ENCODE peak calls at places on chromosomes 6 and 20, in five cellular contexts. One of them, this sample, is unnamed.
A peak's percentile ranks its signal among the peaks of the same experiment; 100 is the strongest.

GRCh38 chr6:3258720-3259490 is at the start of gene PSMG4:
- DNase-seq in MM.1S: peak; percentile 82
- DNase-seq in SJSA1: peak; percentile 81
- DNase-seq in lower lobe of right lung: peak; percentile 96
- DNase-seq in IMR-90: peak; percentile 82
- DNase-seq in this sample: peak; percentile 74

GRCh38 chr6:143901885-143902708 is 37.8 kb downstream of the ZC2HC1B start:
- DNase-seq in lower lobe of right lung: no peak
- DNase-seq in IMR-90: peak; percentile 49
- DNase-seq in MM.1S: peak; percentile 70
- DNase-seq in SJSA1: no peak
- DNase-seq in this sample: no peak

GRCh38 chr6:16956371-16956770 is 145.5 kb upstream of the STMND1 start:
- DNase-seq in MM.1S: no peak
- DNase-seq in SJSA1: peak; percentile 44
- DNase-seq in IMR-90: no peak
- DNase-seq in lower lobe of right lung: no peak
- DNase-seq in this sample: no peak

GRCh38 chr6:3398755-3399671 is 57.8 kb downstream of the SLC22A23 start:
- DNase-seq in SJSA1: no peak
- DNase-seq in MM.1S: no peak
- DNase-seq in lower lobe of right lung: no peak
- DNase-seq in IMR-90: no peak
- DNase-seq in this sample: no peak

GRCh38 chr6:42787018-42787611 is 5.3 kb downstream of the BICRAL start:
- DNase-seq in MM.1S: no peak
- DNase-seq in IMR-90: no peak
- DNase-seq in SJSA1: no peak
- DNase-seq in lower lobe of right lung: no peak
- DNase-seq in this sample: no peak

GRCh38 chr6:32107447-32107846 is 1.7 kb downstream of the TNXB start:
- DNase-seq in lower lobe of right lung: no peak
- DNase-seq in SJSA1: no peak
- DNase-seq in IMR-90: no peak
- DNase-seq in MM.1S: no peak
- DNase-seq in this sample: no peak

GRCh38 chr6:79170915-79171314 is 63.6 kb downstream of the HMGN3 start:
- DNase-seq in SJSA1: no peak
- DNase-seq in MM.1S: no peak
- DNase-seq in IMR-90: peak; percentile 1
- DNase-seq in lower lobe of right lung: no peak
- DNase-seq in this sample: peak; percentile 60

GRCh38 chr20:32474009-32474716 is 111.0 kb downstream of the NOL4L start:
- DNase-seq in IMR-90: no peak
- DNase-seq in MM.1S: no peak
- DNase-seq in SJSA1: no peak
- DNase-seq in lower lobe of right lung: no peak
- DNase-seq in this sample: no peak

GRCh38 chr20:48468571-48468970 is 359.2 kb downstream of the PREX1 start:
- DNase-seq in IMR-90: no peak
- DNase-seq in lower lobe of right lung: no peak
- DNase-seq in MM.1S: no peak
- DNase-seq in SJSA1: no peak
- DNase-seq in this sample: no peak

GRCh38 chr20:2578430-2579192 is 42.2 kb downstream of the TMC2 start:
- DNase-seq in lower lobe of right lung: no peak
- DNase-seq in IMR-90: no peak
- DNase-seq in MM.1S: no peak
- DNase-seq in SJSA1: no peak
- DNase-seq in this sample: no peak

GRCh38 chr20:11193241-11193640 is 519.4 kb upstream of the JAG1 start:
- DNase-seq in SJSA1: no peak
- DNase-seq in IMR-90: peak; percentile 15
- DNase-seq in MM.1S: no peak
- DNase-seq in lower lobe of right lung: no peak
- DNase-seq in this sample: peak; percentile 62

GRCh38 chr20:2385026-2385425 is 4.3 kb downstream of the TGM6 start:
- DNase-seq in IMR-90: no peak
- DNase-seq in SJSA1: no peak
- DNase-seq in MM.1S: no peak
- DNase-seq in lower lobe of right lung: no peak
- DNase-seq in this sample: peak; percentile 41

GRCh38 chr20:22775671-22776139 is 191.3 kb upstream of the FOXA2 start:
- DNase-seq in lower lobe of right lung: no peak
- DNase-seq in SJSA1: peak; percentile 67
- DNase-seq in MM.1S: no peak
- DNase-seq in IMR-90: peak; percentile 65
- DNase-seq in this sample: peak; percentile 95

GRCh38 chr6:110626442-110626841 is 150.0 kb upstream of the SLC22A16 start:
- DNase-seq in MM.1S: no peak
- DNase-seq in SJSA1: no peak
- DNase-seq in lower lobe of right lung: no peak
- DNase-seq in IMR-90: no peak
- DNase-seq in this sample: no peak

GRCh38 chr6:110625883-110626282 is 149.5 kb upstream of the SLC22A16 start:
- DNase-seq in lower lobe of right lung: no peak
- DNase-seq in MM.1S: no peak
- DNase-seq in IMR-90: peak; percentile 63
- DNase-seq in SJSA1: no peak
- DNase-seq in this sample: peak; percentile 32

GRCh38 chr6:110633731-110634130 is 157.3 kb upstream of the SLC22A16 start:
- DNase-seq in MM.1S: no peak
- DNase-seq in SJSA1: no peak
- DNase-seq in lower lobe of right lung: no peak
- DNase-seq in IMR-90: no peak
- DNase-seq in this sample: no peak

GRCh38 chr6:110628330-110628729 is 151.9 kb upstream of the SLC22A16 start:
- DNase-seq in SJSA1: no peak
- DNase-seq in lower lobe of right lung: no peak
- DNase-seq in IMR-90: peak; percentile 91
- DNase-seq in MM.1S: no peak
- DNase-seq in this sample: peak; percentile 17

DNA sequence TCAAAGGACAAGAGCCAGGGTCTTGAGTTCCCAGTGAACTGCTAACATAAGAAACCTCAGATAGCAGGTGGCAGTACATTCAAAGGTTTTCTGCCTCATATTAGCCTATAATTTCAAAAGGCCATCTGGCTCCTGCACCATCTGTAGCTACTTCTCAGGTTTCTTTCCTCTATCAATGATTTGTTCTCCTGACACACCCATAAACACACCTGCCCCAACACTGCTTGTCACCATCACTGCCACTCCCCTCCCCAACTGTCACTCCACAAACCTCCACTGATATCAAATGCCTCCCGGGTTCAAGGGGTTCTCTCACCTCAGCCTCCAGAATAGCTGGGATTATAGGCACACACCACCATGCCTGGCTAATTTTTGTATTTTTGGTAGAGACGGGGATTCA is 152.7 kb upstream of the SLC22A16 start:
- DNase-seq in IMR-90: no peak
- DNase-seq in SJSA1: no peak
- DNase-seq in MM.1S: no peak
- DNase-seq in lower lobe of right lung: no peak
- DNase-seq in this sample: no peak
- H3K27ac ChIP-seq in IMR-90: no peak overlapping the region
- H3K27ac ChIP-seq in SJSA1: no peak overlapping the region
- H3K27ac ChIP-seq in MM.1S: no peak overlapping the region
- H3K27ac ChIP-seq in lower lobe of right lung: no peak overlapping the region
- H3K27ac ChIP-seq in this sample: no peak overlapping the region

GRCh38 chr6:75502884-75503283 is 9.3 kb upstream of the FILIP1 start:
- DNase-seq in lower lobe of right lung: no peak
- DNase-seq in IMR-90: no peak
- DNase-seq in MM.1S: no peak
- DNase-seq in SJSA1: no peak
- DNase-seq in this sample: no peak

GRCh38 chr6:75498862-75499261 is 5.3 kb upstream of the FILIP1 start:
- DNase-seq in lower lobe of right lung: no peak
- DNase-seq in IMR-90: no peak
- DNase-seq in SJSA1: no peak
- DNase-seq in MM.1S: no peak
- DNase-seq in this sample: no peak

GRCh38 chr6:75501756-75502155 is 8.2 kb upstream of the FILIP1 start:
- DNase-seq in SJSA1: no peak
- DNase-seq in lower lobe of right lung: no peak
- DNase-seq in MM.1S: no peak
- DNase-seq in IMR-90: no peak
- DNase-seq in this sample: no peak

GRCh38 chr6:75503291-75503690 is 9.7 kb upstream of the FILIP1 start:
- DNase-seq in IMR-90: peak; percentile 36
- DNase-seq in lower lobe of right lung: no peak
- DNase-seq in SJSA1: no peak
- DNase-seq in MM.1S: no peak
- DNase-seq in this sample: peak; percentile 27

GRCh38 chr6:75499640-75500039 is 6.0 kb upstream of the FILIP1 start:
- DNase-seq in MM.1S: no peak
- DNase-seq in IMR-90: no peak
- DNase-seq in SJSA1: no peak
- DNase-seq in lower lobe of right lung: no peak
- DNase-seq in this sample: no peak
- H3K4me1 ChIP-seq in MM.1S: peaks cover 4% of the 10 kb centered on the region
- H3K4me1 ChIP-seq in IMR-90: peaks cover 1% of the 10 kb centered on the region
- H3K4me1 ChIP-seq in SJSA1: no peaks in the 10 kb centered on the region
- H3K4me1 ChIP-seq in lower lobe of right lung: peaks cover 7% of the 10 kb centered on the region
- H3K4me1 ChIP-seq in this sample: no peaks in the 10 kb centered on the region

GRCh38 chr20:61252601-61253263 is 671 bp downstream of the CDH4 start:
- DNase-seq in IMR-90: peak; percentile 9
- DNase-seq in SJSA1: peak; percentile 15
- DNase-seq in lower lobe of right lung: no peak
- DNase-seq in MM.1S: no peak
- DNase-seq in this sample: no peak
- H3K27me3 ChIP-seq in IMR-90: peaks cover 30% of the 10 kb centered on the region
- H3K27me3 ChIP-seq in SJSA1: peaks cover 73% of the 10 kb centered on the region
- H3K27me3 ChIP-seq in lower lobe of right lung: peaks cover 88% of the 10 kb centered on the region
- H3K27me3 ChIP-seq in MM.1S: peaks cover 62% of the 10 kb centered on the region
- H3K27me3 ChIP-seq in this sample: peaks cover 38% of the 10 kb centered on the region

GRCh38 chr20:57400262-57400701 is 9.1 kb downstream of the RBM38 start:
- DNase-seq in lower lobe of right lung: no peak
- DNase-seq in SJSA1: no peak
- DNase-seq in IMR-90: no peak
- DNase-seq in MM.1S: peak; percentile 5
- DNase-seq in this sample: no peak

GRCh38 chr20:57397693-57398108 is 6.5 kb downstream of the RBM38 start:
- DNase-seq in SJSA1: no peak
- DNase-seq in IMR-90: no peak
- DNase-seq in lower lobe of right lung: peak; percentile 65
- DNase-seq in MM.1S: no peak
- DNase-seq in this sample: no peak

GRCh38 chr20:57398231-57398821 is 7.1 kb downstream of the RBM38 start:
- DNase-seq in IMR-90: no peak
- DNase-seq in lower lobe of right lung: peak; percentile 68
- DNase-seq in MM.1S: peak; percentile 98
- DNase-seq in SJSA1: no peak
- DNase-seq in this sample: no peak

GRCh38 chr20:57399587-57400261 is 8.5 kb downstream of the RBM38 start:
- DNase-seq in SJSA1: peak; percentile 38
- DNase-seq in lower lobe of right lung: peak; percentile 45
- DNase-seq in MM.1S: peak; percentile 48
- DNase-seq in IMR-90: peak; percentile 16
- DNase-seq in this sample: no peak

GRCh38 chr20:57398901-57399535 is 7.8 kb downstream of the RBM38 start:
- DNase-seq in MM.1S: no peak
- DNase-seq in SJSA1: no peak
- DNase-seq in lower lobe of right lung: peak; percentile 32
- DNase-seq in IMR-90: no peak
- DNase-seq in this sample: no peak
- H3K27ac ChIP-seq in MM.1S: peak overlapping the region; percentile 100
- H3K27ac ChIP-seq in SJSA1: no peak overlapping the region
- H3K27ac ChIP-seq in lower lobe of right lung: peak overlapping the region; percentile 62
- H3K27ac ChIP-seq in IMR-90: no peak overlapping the region
- H3K27ac ChIP-seq in this sample: no peak overlapping the region

DNA sequence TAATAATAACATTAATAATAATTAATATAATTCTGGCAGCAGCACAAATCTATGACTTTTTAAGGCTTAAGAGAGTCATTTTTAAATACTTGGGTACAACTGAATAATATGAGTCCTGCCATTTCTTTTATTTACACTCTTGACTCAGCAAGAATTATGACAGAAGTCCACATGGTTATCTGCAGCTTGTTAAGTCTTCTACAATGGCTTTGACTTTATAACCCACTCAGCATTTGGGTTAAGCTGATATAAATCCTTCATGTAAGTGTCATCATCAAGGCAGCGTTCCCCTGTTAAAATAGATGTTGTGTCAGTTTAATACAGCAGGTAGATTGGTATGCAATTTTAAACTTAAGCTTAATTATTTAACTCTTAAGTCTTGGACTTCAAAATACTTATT is 131.7 kb downstream of the ARHGAP18 start:
- DNase-seq in SJSA1: no peak
- DNase-seq in MM.1S: no peak
- DNase-seq in lower lobe of right lung: no peak
- DNase-seq in IMR-90: no peak
- DNase-seq in this sample: no peak
- H3K4me1 ChIP-seq in SJSA1: peaks cover 11% of the 10 kb centered on the region
- H3K4me1 ChIP-seq in MM.1S: no peaks in the 10 kb centered on the region
- H3K4me1 ChIP-seq in lower lobe of right lung: no peaks in the 10 kb centered on the region
- H3K4me1 ChIP-seq in IMR-90: peaks cover 2% of the 10 kb centered on the region
- H3K4me1 ChIP-seq in this sample: no peaks in the 10 kb centered on the region

DNA sequence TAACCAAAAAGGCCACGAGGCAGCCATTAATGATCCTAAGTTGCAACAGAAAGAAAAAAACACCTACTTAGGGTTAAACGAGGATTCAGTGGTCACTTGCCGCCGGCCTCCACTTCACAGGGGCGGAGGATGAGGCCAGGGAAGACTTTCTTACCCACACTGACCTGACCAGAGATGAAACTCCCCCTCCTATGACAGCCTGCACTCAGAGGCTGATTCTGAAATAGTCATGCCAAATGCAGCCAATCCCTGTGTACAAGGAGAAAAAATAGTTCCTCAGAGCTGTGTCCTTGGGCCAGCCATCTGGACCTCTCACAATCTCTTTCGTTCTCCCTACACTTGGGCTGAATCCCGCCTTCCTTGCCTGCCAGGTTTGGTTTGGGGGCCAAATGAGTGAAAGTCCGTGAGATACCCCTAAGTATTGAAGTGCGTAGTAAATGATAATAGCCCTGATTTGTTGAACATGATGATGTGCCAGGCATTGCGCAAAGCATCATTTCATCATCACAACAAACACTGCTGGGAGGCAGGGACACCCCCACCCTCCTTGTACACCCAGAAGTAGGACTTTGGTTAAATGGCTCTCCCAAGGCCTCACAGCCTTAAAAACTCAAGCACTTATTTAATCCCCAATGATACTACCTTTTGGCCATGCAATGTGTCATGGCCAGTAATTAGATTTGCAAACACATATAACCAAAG is 3.2 kb upstream of the IRF4 start:
- DNase-seq in lower lobe of right lung: no peak
- DNase-seq in IMR-90: no peak
- DNase-seq in SJSA1: no peak
- DNase-seq in MM.1S: no peak
- DNase-seq in this sample: no peak
- H3K27me3 ChIP-seq in lower lobe of right lung: peaks cover 43% of the 10 kb centered on the region
- H3K27me3 ChIP-seq in IMR-90: peaks cover 66% of the 10 kb centered on the region
- H3K27me3 ChIP-seq in SJSA1: peaks cover 63% of the 10 kb centered on the region
- H3K27me3 ChIP-seq in MM.1S: no peaks in the 10 kb centered on the region
- H3K27me3 ChIP-seq in this sample: peaks cover 62% of the 10 kb centered on the region

DNA sequence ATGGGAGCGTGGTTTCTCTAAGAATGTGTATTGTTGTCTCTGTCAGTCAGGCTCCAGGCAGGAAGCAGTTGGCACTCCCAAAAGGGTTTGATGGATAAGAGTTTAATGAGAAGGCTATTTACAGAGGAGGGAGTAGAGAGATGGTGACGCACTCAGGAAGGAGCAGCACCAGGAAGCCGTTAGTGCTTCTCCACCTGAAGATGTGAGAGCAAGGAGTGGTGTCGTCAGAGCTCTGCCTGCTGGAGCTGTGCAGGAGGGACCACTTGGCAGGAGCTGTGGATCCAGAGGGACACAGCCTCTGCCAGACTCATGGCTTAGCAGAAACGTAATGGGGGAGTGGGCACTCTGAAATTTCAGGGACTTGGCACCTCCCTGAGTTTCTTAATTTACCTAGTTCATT is 16.8 kb downstream of the DAAM2 start:
- DNase-seq in IMR-90: no peak
- DNase-seq in SJSA1: no peak
- DNase-seq in lower lobe of right lung: no peak
- DNase-seq in MM.1S: no peak
- DNase-seq in this sample: no peak
- H3K27ac ChIP-seq in IMR-90: no peak overlapping the region
- H3K27ac ChIP-seq in SJSA1: no peak overlapping the region
- H3K27ac ChIP-seq in lower lobe of right lung: no peak overlapping the region
- H3K27ac ChIP-seq in MM.1S: no peak overlapping the region
- H3K27ac ChIP-seq in this sample: no peak overlapping the region

This sample was measured in foreskin keratinocyte.